ENCODE peak calls at places on chromosomes 16 and 17, in nine cellular contexts. X is activated CD4-positive, alpha-beta T cell treated with anti-CD3 and anti-CD28 coated beads, Interleukin-2, amount 10 ng/mL, durations not matched to agents 7 days and 5 days; Z is GM04504; R is bronchial epithelial cell; A is activated CD8-positive, alpha-beta T cell treated with anti-CD3 and anti-CD28 coated beads for 36 hours; T is OCI-LY7; S is NCI-H345; J is activated T-cell treated with anti-CD3 and anti-CD28 coated beads, Interleukin-2, amount 50 U/mL, for 72 hours; B is body of pancreas. F is an unnamed sample.

GRCh38 chr16:66574081-66574480 is 5.2 kb upstream of the CMTM2 start:
- DNase-seq in T (no peak), X (no peak), R (no peak), S (no peak), Z (no peak), J (no peak), A (no peak), B (no peak), F (no peak)

GRCh38 chr17:17729620-17730249 is 48.5 kb downstream of the RAI1 start:
- DNase-seq in A (peak), S (peak), X (peak), B (peak), J (peak), T (peak), R (no peak), Z (no peak), F (peak)

GRCh38 chr16:11613381-11614303 is 26.9 kb upstream of the LITAF start:
- DNase-seq in T (peak), X (no peak), S (no peak), R (peak), Z (no peak), J (no peak), B (no peak), A (peak), F (peak)

GRCh38 chr17:40696651-40697072 is 6.9 kb downstream of the KRT24 start:
- DNase-seq in T (no peak), A (no peak), Z (no peak), R (peak), J (no peak), X (no peak), B (no peak), S (no peak), F (no peak)

GRCh38 chr17:47638903-47639302 is 10.8 kb upstream of the KPNB1 start:
- DNase-seq in S (no peak), X (no peak), T (no peak), B (no peak), Z (no peak), R (no peak), J (no peak), A (no peak), F (no peak)

GRCh38 chr16:70563571-70563970 is 40.0 kb downstream of the SF3B3 start:
- DNase-seq in T (no peak), Z (no peak), X (no peak), J (no peak), R (peak), S (no peak), B (no peak), A (no peak), F (no peak)

GRCh38 chr17:38584350-38584925 is 21.3 kb downstream of the SRCIN1 start:
- DNase-seq in Z (no peak), B (peak), J (peak), R (peak), X (peak), S (peak), A (peak), T (peak), F (peak)

GRCh38 chr17:64174686-64175456 is 44.9 kb upstream of the ERN1 start:
- DNase-seq in R (peak), B (peak), S (no peak), A (no peak), J (no peak), X (no peak), T (no peak), Z (no peak), F (no peak)

GRCh38 chr17:44633998-44634397 is 22.3 kb upstream of the MEIOC start:
- DNase-seq in T (no peak), X (no peak), R (no peak), J (no peak), A (no peak), S (no peak), Z (no peak), B (no peak), F (no peak)

GRCh38 chr17:43531955-43532354 is 14.2 kb downstream of the ETV4 start:
- DNase-seq in B (no peak), S (no peak), Z (no peak), X (no peak), T (no peak), A (peak), J (no peak), R (no peak), F (no peak)

GRCh38 chr16:27317738-27318398 is 4.1 kb downstream of the IL4R start:
- DNase-seq in A (peak), Z (no peak), T (no peak), B (no peak), J (peak), S (no peak), X (no peak), R (no peak), F (no peak)